ENCODE peak calls at places on chromosomes 3 and 15, in ten cellular contexts. I is CD8-positive, alpha-beta T cell; V is fibroblast of the aortic adventitia; Y is GM23338; Q is mucosa of descending colon; S is lower leg skin; X is bronchial epithelial cell; R is AG10803; A is astrocyte of the cerebellum; M is AG04450. E is an unnamed sample.
A peak's percentile ranks its signal among the peaks of the same experiment; 100 is the strongest.

GRCh38 chr3:151709847-151710246 is 23.9 kb upstream of the AADACL2 start:
- DNase-seq in Q (no peak), S (no peak), A (peak; percentile 13), Y (no peak), R (peak; percentile 3), I (no peak), M (no peak), V (peak; percentile 13), X (peak; percentile 27), E (peak; percentile 36)

GRCh38 chr15:66071160-66071559 is 182.4 kb downstream of the MEGF11 start:
- DNase-seq in Y (no peak), Q (no peak), I (no peak), A (no peak), S (no peak), R (no peak), X (no peak), V (no peak), M (no peak), E (no peak)

GRCh38 chr3:114380233-114380645 is 86.4 kb downstream of the TIGIT start:
- DNase-seq in Y (no peak), I (no peak), S (peak; percentile 64), M (peak; percentile 82), R (peak; percentile 94), Q (peak; percentile 56), V (peak; percentile 91), X (no peak), A (peak; percentile 78), E (peak; percentile 39)

GRCh38 chr15:31455499-31455898 is 128.9 kb downstream of the KLF13 start:
- DNase-seq in X (no peak), M (no peak), S (no peak), Y (peak; percentile 49), V (no peak), Q (no peak), A (no peak), R (peak; percentile 28), I (no peak), E (no peak)

GRCh38 chr3:64925575-64925974 is 237.8 kb upstream of the ADAMTS9 start:
- DNase-seq in S (no peak), Y (no peak), A (no peak), M (no peak), Q (no peak), X (no peak), I (no peak), V (no peak), R (no peak), E (no peak)

GRCh38 chr3:29513236-29513635 is 232.4 kb downstream of the RBMS3 start:
- DNase-seq in R (peak; percentile 24), S (peak; percentile 28), V (peak; percentile 75), Q (no peak), M (no peak), Y (no peak), A (no peak), I (no peak), X (no peak), E (no peak)

GRCh38 chr3:34008191-34008590 is 209.8 kb downstream of the PDCD6IP start:
- DNase-seq in A (no peak), I (no peak), Y (peak; percentile 39), X (no peak), Q (no peak), M (no peak), R (peak; percentile 21), S (no peak), V (peak; percentile 34), E (peak; percentile 93)

GRCh38 chr3:187955076-187955952 is 198.6 kb upstream of the LPP start:
- DNase-seq in S (peak; percentile 55), X (peak; percentile 72), Q (no peak), R (peak; percentile 77), Y (no peak), V (peak; percentile 88), I (no peak), M (peak; percentile 65), A (peak; percentile 45), E (peak; percentile 98)

GRCh38 chr15:24858737-24859601 is 95.8 kb upstream of the SNRPN start:
- DNase-seq in Y (peak; percentile 64), R (peak; percentile 28), S (no peak), V (peak; percentile 14), I (no peak), X (no peak), A (no peak), M (peak; percentile 38), Q (no peak), E (no peak)

GRCh38 chr15:24861014-24861690 is 93.6 kb upstream of the SNRPN start:
- DNase-seq in M (no peak), V (no peak), S (no peak), A (no peak), R (no peak), Y (no peak), X (peak; percentile 50), I (no peak), Q (no peak), E (no peak)

GRCh38 chr15:24857777-24858176 is 97.0 kb upstream of the SNRPN start:
- DNase-seq in S (no peak), X (no peak), Q (no peak), V (no peak), M (no peak), Y (peak; percentile 60), I (no peak), R (no peak), A (no peak), E (no peak)

GRCh38 chr15:24857094-24857437 is 97.7 kb upstream of the SNRPN start:
- DNase-seq in I (no peak), X (no peak), M (no peak), A (no peak), R (no peak), Q (no peak), S (no peak), V (no peak), Y (peak; percentile 26), E (no peak)

GRCh38 chr15:24856397-24857093 is 98.2 kb upstream of the SNRPN start:
- DNase-seq in R (no peak), S (no peak), A (no peak), X (no peak), I (no peak), V (no peak), Q (no peak), Y (peak; percentile 97), M (peak; percentile 67), E (no peak)
- H3K4me3 ChIP-seq in R (no peak overlapping the region), S (no peak overlapping the region), A (peak overlapping the region; percentile 17), X (no peak overlapping the region), I (no peak overlapping the region), V (no peak overlapping the region), Q (no peak overlapping the region), Y (peak overlapping the region; percentile 33), M (peak overlapping the region; percentile 46), E (no peak overlapping the region)

GRCh38 chr15:85545185-85545584 is 164.8 kb downstream of the AKAP13 start:
- DNase-seq in S (no peak), M (no peak), R (peak; percentile 59), Q (no peak), I (no peak), Y (no peak), A (no peak), X (no peak), V (peak; percentile 48), E (peak; percentile 19)

GRCh38 chr15:85542895-85543331 is 162.5 kb downstream of the AKAP13 start:
- DNase-seq in R (no peak), X (peak; percentile 68), I (no peak), Q (no peak), S (no peak), V (no peak), M (no peak), A (no peak), Y (no peak), E (no peak)

GRCh38 chr15:85542488-85542887 is 162.1 kb downstream of the AKAP13 start:
- DNase-seq in I (no peak), V (no peak), Y (no peak), A (no peak), R (no peak), Q (no peak), X (no peak), S (no peak), M (no peak), E (no peak)

GRCh38 chr15:85541744-85542143 is 161.3 kb downstream of the AKAP13 start:
- DNase-seq in R (no peak), M (no peak), A (no peak), I (no peak), Q (no peak), Y (no peak), V (no peak), X (peak; percentile 22), S (no peak), E (no peak)

DNA sequence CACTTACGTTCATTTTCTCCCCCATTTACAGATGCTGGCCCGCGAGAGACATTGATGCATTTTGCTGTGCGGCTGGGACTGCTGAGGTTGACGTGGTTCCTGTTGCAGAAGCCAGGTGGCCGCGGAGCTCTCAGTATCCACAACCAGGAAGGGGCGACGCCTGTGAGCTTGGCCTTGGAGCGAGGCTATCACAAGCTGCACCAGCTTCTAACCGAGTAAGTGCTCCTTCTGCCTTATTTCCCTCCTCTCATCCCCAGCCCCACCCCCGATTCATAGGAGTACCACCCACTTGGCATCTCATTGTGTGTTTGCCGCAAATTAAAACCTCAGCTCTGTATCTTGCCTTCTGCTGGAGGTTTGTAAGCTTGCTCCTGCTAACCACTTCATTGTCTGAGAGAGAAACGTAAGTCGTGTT is 163.3 kb downstream of the AKAP13 start:
- DNase-seq in R (no peak), S (peak; percentile 84), Q (peak; percentile 92), I (peak; percentile 16), Y (peak; percentile 76), X (no peak), A (no peak), V (no peak), M (no peak), E (no peak)
- H3K4me3 ChIP-seq in R (no peak overlapping the region), S (no peak overlapping the region), Q (no peak overlapping the region), I (no peak overlapping the region), Y (no peak overlapping the region), X (no peak overlapping the region), A (no peak overlapping the region), V (no peak overlapping the region), M (no peak overlapping the region), E (no peak overlapping the region)

GRCh38 chr3:125356140-125357026 is 18.7 kb downstream of the ZNF148 start:
- DNase-seq in S (no peak), R (no peak), A (no peak), Q (no peak), X (no peak), V (peak; percentile 11), M (no peak), I (no peak), Y (no peak), E (no peak)

GRCh38 chr3:125357032-125357658 is 18.0 kb downstream of the ZNF148 start:
- DNase-seq in I (peak; percentile 37), V (peak; percentile 43), Q (peak; percentile 59), M (no peak), S (no peak), X (no peak), R (peak; percentile 44), Y (peak; percentile 78), A (no peak), E (no peak)

GRCh38 chr3:125359700-125360099 is 15.4 kb downstream of the ZNF148 start:
- DNase-seq in V (no peak), Q (no peak), S (no peak), Y (no peak), X (no peak), A (no peak), R (no peak), M (no peak), I (no peak), E (no peak)

GRCh38 chr3:125358923-125359322 is 16.2 kb downstream of the ZNF148 start:
- DNase-seq in S (no peak), X (no peak), Y (no peak), R (no peak), M (no peak), Q (no peak), A (no peak), I (no peak), V (no peak), E (no peak)

GRCh38 chr3:125357837-125358236 is 17.3 kb downstream of the ZNF148 start:
- DNase-seq in X (no peak), A (no peak), Y (no peak), I (no peak), V (no peak), R (no peak), S (no peak), Q (no peak), M (no peak), E (no peak)
- H3K4me3 ChIP-seq in X (peak overlapping the region; percentile 48), A (peak overlapping the region; percentile 55), Y (peak overlapping the region; percentile 71), I (peak overlapping the region; percentile 60), V (peak overlapping the region; percentile 70), R (peak overlapping the region; percentile 64), S (no peak overlapping the region), Q (no peak overlapping the region), M (peak overlapping the region; percentile 66), E (peak overlapping the region; percentile 60)

GRCh38 chr3:129173725-129174124 is 10.0 kb downstream of the CNBP start:
- DNase-seq in M (no peak), Q (no peak), I (no peak), R (no peak), S (no peak), A (no peak), V (no peak), Y (no peak), X (no peak), E (no peak)
- H3K4me3 ChIP-seq in M (no peak overlapping the region), Q (no peak overlapping the region), I (no peak overlapping the region), R (no peak overlapping the region), S (no peak overlapping the region), A (no peak overlapping the region), V (no peak overlapping the region), Y (no peak overlapping the region), X (no peak overlapping the region), E (no peak overlapping the region)